ENCODE peak calls at places on chromosomes 6 and 20, in five cellular contexts. O, N, F, Z and E are unnamed samples.

GRCh38 chr6:106981901-106982300 is 7.4 kb upstream of the CD24 start:
- DNase-seq in N (no peak), Z (no peak), O (no peak), F (no peak), E (no peak)

GRCh38 chr20:7585126-7585679 is 355.1 kb downstream of the HAO1 start:
- DNase-seq in O (no peak), F (no peak), N (no peak), Z (no peak), E (no peak)

GRCh38 chr6:119187596-119187995 is 109.1 kb upstream of the FAM184A start:
- DNase-seq in Z (no peak), N (no peak), O (no peak), F (no peak), E (peak; percentile 55)

GRCh38 chr20:1341561-1342265 is 12.8 kb upstream of the SDCBP2 start:
- DNase-seq in O (peak; percentile 59), F (no peak), N (no peak), Z (peak; percentile 67), E (no peak)

GRCh38 chr6:133254552-133255228 is 13.5 kb downstream of the EYA4 start:
- DNase-seq in O (peak; percentile 47), F (no peak), Z (no peak), N (no peak), E (no peak)

GRCh38 chr20:44284032-44284431 is 27.0 kb downstream of the FITM2 start:
- DNase-seq in Z (no peak), O (peak; percentile 38), N (no peak), F (no peak), E (no peak)

GRCh38 chr6:2877960-2878359 is 25.1 kb downstream of the SERPINB9 start:
- DNase-seq in F (no peak), N (no peak), O (no peak), Z (no peak), E (no peak)

GRCh38 chr6:34246563-34247391 is 2.0 kb downstream of the SMIM29 start:
- DNase-seq in Z (peak; percentile 88), F (no peak), N (peak; percentile 55), O (no peak), E (peak; percentile 45)

GRCh38 chr6:15066433-15067337 is 179.2 kb upstream of the JARID2 start:
- DNase-seq in N (no peak), Z (no peak), F (peak; percentile 32), O (peak; percentile 89), E (peak; percentile 44)

GRCh38 chr6:1575213-1576041 is 34.3 kb upstream of the FOXC1 start:
- DNase-seq in O (peak; percentile 46), F (peak; percentile 34), N (no peak), Z (peak; percentile 73), E (no peak)

GRCh38 chr6:109526905-109527628 is 44.0 kb upstream of the ZBTB24 start:
- DNase-seq in N (peak; percentile 52), F (no peak), Z (peak; percentile 63), O (peak; percentile 45), E (peak; percentile 83)

GRCh38 chr6:154656660-154657059 is 76.6 kb upstream of the SCAF8 start:
- DNase-seq in F (no peak), Z (no peak), N (no peak), O (no peak), E (no peak)

GRCh38 chr6:44056392-44057237 is 70.6 kb downstream of the MRPL14 start:
- DNase-seq in N (no peak), Z (peak; percentile 87), O (peak; percentile 83), F (peak; percentile 87), E (peak; percentile 91)

GRCh38 chr6:131946992-131947955 is 3.9 kb downstream of the CCN2 start:
- DNase-seq in Z (no peak), N (no peak), O (peak; percentile 73), F (no peak), E (no peak)

GRCh38 chr6:28423546-28423945 is 19.7 kb downstream of the ZSCAN23 start:
- DNase-seq in O (no peak), N (no peak), F (no peak), Z (no peak), E (no peak)

GRCh38 chr6:38957426-38957825 is 91.2 kb upstream of the GLP1R start:
- DNase-seq in N (no peak), F (no peak), O (no peak), Z (no peak), E (no peak)

GRCh38 chr6:119119989-119120388 is 41.5 kb upstream of the FAM184A start:
- DNase-seq in O (peak; percentile 70), Z (no peak), N (no peak), F (no peak), E (peak; percentile 59)

GRCh38 chr6:7998103-7998725 is 66.0 kb downstream of the BLOC1S5 start:
- DNase-seq in Z (no peak), O (peak; percentile 97), N (no peak), F (no peak), E (no peak)

GRCh38 chr6:80771941-80772340 is 665.5 kb downstream of the BCKDHB start:
- DNase-seq in Z (no peak), N (no peak), F (no peak), O (peak; percentile 39), E (peak; percentile 55)

GRCh38 chr6:45420083-45420908 is 42.6 kb upstream of the SUPT3H start:
- DNase-seq in F (no peak), O (peak; percentile 88), Z (no peak), N (peak; percentile 60), E (peak; percentile 44)

GRCh38 chr6:138036111-138036510 is 71.1 kb downstream of the PERP start:
- DNase-seq in O (no peak), Z (no peak), F (no peak), N (no peak), E (no peak)

GRCh38 chr6:7146079-7146828 is 38.5 kb downstream of the RREB1 start:
- DNase-seq in N (no peak), Z (no peak), F (peak; percentile 48), O (peak; percentile 69), E (no peak)

GRCh38 chr20:4161447-4162251 is 146.3 kb upstream of the RNF24 start:
- DNase-seq in O (no peak), Z (no peak), F (no peak), N (no peak), E (no peak)

GRCh38 chr20:21272279-21272678 is 30.9 kb upstream of the XRN2 start:
- DNase-seq in N (no peak), Z (no peak), F (no peak), O (peak; percentile 50), E (no peak)

GRCh38 chr6:1689141-1689540 is 79.4 kb downstream of the FOXC1 start:
- DNase-seq in O (no peak), F (no peak), N (no peak), Z (no peak), E (no peak)

GRCh38 chr6:138025528-138025941 is 81.7 kb downstream of the PERP start:
- DNase-seq in F (no peak), Z (no peak), O (no peak), N (no peak), E (no peak)

GRCh38 chr20:22815584-22815983 is 219.5 kb upstream of the SSTR4 start:
- DNase-seq in O (no peak), F (no peak), N (no peak), Z (no peak), E (no peak)

GRCh38 chr6:101114703-101115102 is 233.6 kb upstream of the ASCC3 start:
- DNase-seq in N (no peak), F (no peak), Z (peak; percentile 28), O (peak; percentile 17), E (peak; percentile 90)

GRCh38 chr6:44700422-44700821 is 312.9 kb downstream of the CDC5L start:
- DNase-seq in F (no peak), N (no peak), Z (no peak), O (no peak), E (no peak)

GRCh38 chr20:18985551-18985950 is 172.0 kb downstream of the SCP2D1 start:
- DNase-seq in N (no peak), O (no peak), Z (no peak), F (no peak), E (no peak)

GRCh38 chr6:39178235-39178634 is 51.0 kb downstream of the KCNK5 start:
- DNase-seq in Z (no peak), F (no peak), N (no peak), O (no peak), E (no peak)

GRCh38 chr6:158039178-158039557 is 57.5 kb downstream of the SYNJ2 start:
- DNase-seq in Z (no peak), O (peak; percentile 72), F (no peak), N (no peak), E (peak; percentile 62)
- H3K4me1 ChIP-seq in Z (peaks cover 34% of the 10 kb centered on the region), O (peaks cover 65% of the 10 kb centered on the region), F (peaks cover 22% of the 10 kb centered on the region), N (peaks cover 6% of the 10 kb centered on the region), E (peaks cover 34% of the 10 kb centered on the region)

DNA sequence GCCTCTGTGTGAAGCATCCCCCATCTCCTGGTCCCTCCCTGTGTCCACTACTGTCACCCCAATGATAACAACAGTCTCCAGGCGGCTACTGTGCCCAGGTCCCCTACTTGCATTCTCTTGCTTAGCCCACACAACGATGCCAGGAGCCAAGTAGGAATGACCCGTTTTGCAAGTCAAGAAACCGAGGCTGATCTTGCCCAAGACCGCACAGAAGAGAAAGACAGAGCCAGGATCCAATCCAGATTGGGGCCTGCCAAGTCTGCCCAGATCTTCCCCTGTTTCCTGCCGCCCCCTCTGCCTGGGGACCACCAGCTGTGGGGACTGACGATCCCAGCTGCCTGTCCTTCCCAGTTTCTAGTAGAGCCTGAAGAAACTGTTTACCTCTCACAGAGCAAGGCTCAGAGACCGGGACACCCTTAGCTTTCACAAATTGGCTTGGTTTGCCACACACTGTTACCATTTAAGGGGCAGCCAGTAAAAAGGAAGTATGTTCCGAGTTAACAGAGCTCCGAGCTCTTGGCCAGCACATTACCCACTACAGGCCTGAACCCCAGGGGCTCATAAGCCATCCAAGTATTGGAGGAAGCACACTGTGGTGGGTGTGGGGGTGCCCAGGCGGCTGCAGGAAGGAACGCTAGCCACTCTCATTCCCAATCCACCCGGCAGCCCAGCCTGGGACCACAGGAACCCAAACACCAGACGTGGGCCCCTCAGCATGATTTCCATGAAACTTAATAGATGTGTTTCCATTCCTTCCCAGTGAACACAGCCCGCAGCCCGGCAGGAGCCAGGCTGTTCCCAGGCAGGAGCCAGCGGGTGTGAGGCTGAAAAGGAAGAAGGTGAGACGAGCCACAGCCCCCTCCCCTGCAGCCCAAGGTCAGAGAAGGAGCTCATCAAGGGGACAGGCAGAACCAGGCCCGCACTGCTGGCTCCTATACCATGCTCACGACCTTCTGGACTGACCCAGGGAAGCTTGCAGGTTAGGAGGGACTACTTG is 7.9 kb downstream of the KIAA1755 start:
- DNase-seq in Z (no peak), O (peak; percentile 22), N (no peak), F (no peak), E (no peak)
- H3K4me1 ChIP-seq in Z (no peaks in the 10 kb centered on the region), O (peaks cover 20% of the 10 kb centered on the region), N (no peaks in the 10 kb centered on the region), F (peaks cover 3% of the 10 kb centered on the region), E (no peaks in the 10 kb centered on the region)

GRCh38 chr20:60812561-60812960 is 439.5 kb upstream of the CDH4 start:
- DNase-seq in F (no peak), Z (no peak), O (no peak), N (no peak), E (no peak)
- H3K4me1 ChIP-seq in F (no peaks in the 10 kb centered on the region), Z (no peaks in the 10 kb centered on the region), O (no peaks in the 10 kb centered on the region), N (no peaks in the 10 kb centered on the region), E (no peaks in the 10 kb centered on the region)

DNA sequence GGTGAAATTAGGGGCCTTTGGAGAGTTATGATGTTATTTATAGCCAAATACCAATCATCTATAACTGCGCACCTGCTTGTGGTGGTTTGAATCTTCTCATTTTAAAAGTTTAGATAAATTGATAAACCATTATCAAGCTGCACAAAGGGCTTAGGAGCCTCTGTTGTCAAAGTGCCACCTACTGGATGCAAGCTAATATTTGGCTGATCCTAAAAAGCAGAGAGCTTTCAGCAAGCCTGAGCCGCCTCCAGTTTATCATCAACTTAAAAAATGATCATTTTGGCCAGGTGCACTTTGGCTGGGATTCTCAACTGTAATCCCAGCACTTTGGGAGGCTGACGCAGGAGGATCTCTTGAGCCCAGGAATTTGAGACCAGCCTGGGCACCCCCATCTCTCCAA is 58.5 kb upstream of the ATXN1 start:
- DNase-seq in F (no peak), N (no peak), Z (no peak), O (no peak), E (peak; percentile 41)
- H3K4me1 ChIP-seq in F (no peaks in the 10 kb centered on the region), N (no peaks in the 10 kb centered on the region), Z (no peaks in the 10 kb centered on the region), O (no peaks in the 10 kb centered on the region), E (no peaks in the 10 kb centered on the region)

GRCh38 chr6:105431226-105431625 is 28.3 kb upstream of the PREP start:
- DNase-seq in Z (peak; percentile 14), F (no peak), O (no peak), N (no peak), E (peak; percentile 60)
- H3K4me1 ChIP-seq in Z (no peaks in the 10 kb centered on the region), F (no peaks in the 10 kb centered on the region), O (peaks cover 27% of the 10 kb centered on the region), N (no peaks in the 10 kb centered on the region), E (peaks cover 13% of the 10 kb centered on the region)